ENCODE peak calls at places on chromosomes 6 and 20, in seven cellular contexts. One of them, this sample, is unnamed. For H3K4me1 and H3K9me3, the result is how much of the 10 kb centered on the place peaks cover.

GRCh38 chr20:51272392-51272791 is 249.5 kb upstream of the KCNG1 start:
- DNase-seq in Panc1: no peak
- DNase-seq in MM.1S: no peak
- DNase-seq in neuronal stem cell: no peak
- DNase-seq in CD8-positive, alpha-beta T cell: no peak
- DNase-seq in endodermal cell: no peak
- DNase-seq in effector memory CD4-positive, alpha-beta T cell: no peak
- DNase-seq in this sample: no peak

GRCh38 chr6:131688286-131688685 is 12.9 kb downstream of the OR2A4 start:
- DNase-seq in neuronal stem cell: no peak
- DNase-seq in CD8-positive, alpha-beta T cell: no peak
- DNase-seq in Panc1: no peak
- DNase-seq in MM.1S: peak
- DNase-seq in effector memory CD4-positive, alpha-beta T cell: no peak
- DNase-seq in endodermal cell: no peak
- DNase-seq in this sample: no peak

GRCh38 chr6:29466241-29466640 is 9.3 kb downstream of the OR2H1 start:
- DNase-seq in MM.1S: no peak
- DNase-seq in neuronal stem cell: no peak
- DNase-seq in CD8-positive, alpha-beta T cell: no peak
- DNase-seq in Panc1: no peak
- DNase-seq in endodermal cell: no peak
- DNase-seq in effector memory CD4-positive, alpha-beta T cell: no peak
- DNase-seq in this sample: no peak

GRCh38 chr6:25627001-25627400 is 25.0 kb upstream of the SCGN start:
- DNase-seq in CD8-positive, alpha-beta T cell: no peak
- DNase-seq in neuronal stem cell: no peak
- DNase-seq in effector memory CD4-positive, alpha-beta T cell: no peak
- DNase-seq in MM.1S: no peak
- DNase-seq in endodermal cell: peak
- DNase-seq in Panc1: no peak
- DNase-seq in this sample: no peak

GRCh38 chr6:16688984-16689636 is 72.2 kb downstream of the ATXN1 start:
- DNase-seq in CD8-positive, alpha-beta T cell: no peak
- DNase-seq in neuronal stem cell: no peak
- DNase-seq in endodermal cell: no peak
- DNase-seq in effector memory CD4-positive, alpha-beta T cell: no peak
- DNase-seq in MM.1S: no peak
- DNase-seq in Panc1: no peak
- DNase-seq in this sample: no peak

GRCh38 chr20:40481337-40481736 is 207.7 kb downstream of the MAFB start:
- DNase-seq in CD8-positive, alpha-beta T cell: no peak
- DNase-seq in MM.1S: no peak
- DNase-seq in Panc1: no peak
- DNase-seq in neuronal stem cell: no peak
- DNase-seq in endodermal cell: no peak
- DNase-seq in effector memory CD4-positive, alpha-beta T cell: no peak
- DNase-seq in this sample: no peak

GRCh38 chr6:70277480-70277879 is 25.4 kb downstream of the COL9A1 start:
- DNase-seq in MM.1S: no peak
- DNase-seq in Panc1: no peak
- DNase-seq in neuronal stem cell: no peak
- DNase-seq in endodermal cell: no peak
- DNase-seq in CD8-positive, alpha-beta T cell: no peak
- DNase-seq in effector memory CD4-positive, alpha-beta T cell: no peak
- DNase-seq in this sample: no peak

GRCh38 chr20:63884506-63885263 is 10.2 kb upstream of the DNAJC5 start:
- DNase-seq in MM.1S: no peak
- DNase-seq in endodermal cell: no peak
- DNase-seq in neuronal stem cell: no peak
- DNase-seq in Panc1: no peak
- DNase-seq in CD8-positive, alpha-beta T cell: no peak
- DNase-seq in effector memory CD4-positive, alpha-beta T cell: no peak
- DNase-seq in this sample: no peak

GRCh38 chr6:106037060-106037459 is 49.1 kb upstream of the PRDM1 start:
- DNase-seq in Panc1: no peak
- DNase-seq in effector memory CD4-positive, alpha-beta T cell: no peak
- DNase-seq in CD8-positive, alpha-beta T cell: no peak
- DNase-seq in neuronal stem cell: no peak
- DNase-seq in endodermal cell: no peak
- DNase-seq in MM.1S: no peak
- DNase-seq in this sample: no peak

GRCh38 chr6:140043357-140043756 is 668.9 kb upstream of the CITED2 start:
- DNase-seq in effector memory CD4-positive, alpha-beta T cell: no peak
- DNase-seq in neuronal stem cell: no peak
- DNase-seq in MM.1S: no peak
- DNase-seq in CD8-positive, alpha-beta T cell: no peak
- DNase-seq in endodermal cell: no peak
- DNase-seq in Panc1: no peak
- DNase-seq in this sample: no peak

GRCh38 chr6:33215281-33215680 is 7.0 kb downstream of the RING1 start:
- DNase-seq in Panc1: no peak
- DNase-seq in CD8-positive, alpha-beta T cell: no peak
- DNase-seq in neuronal stem cell: no peak
- DNase-seq in effector memory CD4-positive, alpha-beta T cell: no peak
- DNase-seq in endodermal cell: peak
- DNase-seq in MM.1S: no peak
- DNase-seq in this sample: no peak

GRCh38 chr6:79117752-79118151 is 39.7 kb upstream of the PHIP start:
- DNase-seq in neuronal stem cell: no peak
- DNase-seq in MM.1S: no peak
- DNase-seq in endodermal cell: no peak
- DNase-seq in effector memory CD4-positive, alpha-beta T cell: no peak
- DNase-seq in CD8-positive, alpha-beta T cell: no peak
- DNase-seq in Panc1: no peak
- DNase-seq in this sample: no peak

GRCh38 chr6:25350593-25350992 is 71.4 kb downstream of the CARMIL1 start:
- DNase-seq in Panc1: no peak
- DNase-seq in endodermal cell: no peak
- DNase-seq in CD8-positive, alpha-beta T cell: no peak
- DNase-seq in effector memory CD4-positive, alpha-beta T cell: no peak
- DNase-seq in MM.1S: no peak
- DNase-seq in neuronal stem cell: no peak
- DNase-seq in this sample: no peak

GRCh38 chr6:169659820-169660610 is 41.8 kb downstream of the WDR27 start:
- DNase-seq in Panc1: no peak
- DNase-seq in neuronal stem cell: no peak
- DNase-seq in CD8-positive, alpha-beta T cell: no peak
- DNase-seq in effector memory CD4-positive, alpha-beta T cell: no peak
- DNase-seq in MM.1S: no peak
- DNase-seq in endodermal cell: peak
- DNase-seq in this sample: no peak

GRCh38 chr6:167750956-167751358 is 75.8 kb upstream of the AFDN start:
- DNase-seq in Panc1: no peak
- DNase-seq in effector memory CD4-positive, alpha-beta T cell: no peak
- DNase-seq in neuronal stem cell: no peak
- DNase-seq in CD8-positive, alpha-beta T cell: no peak
- DNase-seq in endodermal cell: peak
- DNase-seq in MM.1S: no peak
- DNase-seq in this sample: no peak

GRCh38 chr6:7424967-7425807 is 35.6 kb downstream of the RIOK1 start:
- DNase-seq in neuronal stem cell: no peak
- DNase-seq in endodermal cell: no peak
- DNase-seq in Panc1: peak
- DNase-seq in CD8-positive, alpha-beta T cell: no peak
- DNase-seq in MM.1S: no peak
- DNase-seq in effector memory CD4-positive, alpha-beta T cell: no peak
- DNase-seq in this sample: peak

GRCh38 chr6:109240370-109241084 is 141.7 kb downstream of the CD164 start:
- DNase-seq in neuronal stem cell: no peak
- DNase-seq in Panc1: no peak
- DNase-seq in effector memory CD4-positive, alpha-beta T cell: no peak
- DNase-seq in MM.1S: no peak
- DNase-seq in endodermal cell: no peak
- DNase-seq in CD8-positive, alpha-beta T cell: no peak
- DNase-seq in this sample: no peak

DNA sequence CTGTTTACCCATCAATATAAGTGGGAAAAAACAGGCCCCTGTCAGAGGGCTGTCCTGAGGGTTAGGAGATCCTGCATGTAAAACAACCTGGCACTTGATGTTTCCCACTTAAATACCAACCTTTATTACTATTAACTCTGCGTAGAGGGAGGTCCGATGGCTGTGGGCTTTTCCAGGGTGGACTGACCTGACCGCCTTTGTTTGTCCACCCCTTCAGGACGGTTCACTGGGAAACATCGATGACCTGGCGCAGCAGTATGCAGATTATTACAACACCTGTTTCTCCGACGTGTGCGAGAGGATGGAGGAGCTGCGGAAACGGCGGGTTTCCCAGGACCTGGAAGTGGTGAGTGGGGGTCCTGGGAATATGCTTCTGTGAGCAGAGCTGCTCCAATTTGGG is 47.3 kb downstream of the SASH1 start:
- DNase-seq in neuronal stem cell: no peak
- DNase-seq in CD8-positive, alpha-beta T cell: no peak
- DNase-seq in MM.1S: no peak
- DNase-seq in effector memory CD4-positive, alpha-beta T cell: no peak
- DNase-seq in endodermal cell: no peak
- DNase-seq in Panc1: no peak
- DNase-seq in this sample: no peak
- H3K4me1 ChIP-seq in neuronal stem cell: under half
- H3K4me1 ChIP-seq in CD8-positive, alpha-beta T cell: under half
- H3K4me1 ChIP-seq in MM.1S: under half
- H3K4me1 ChIP-seq in effector memory CD4-positive, alpha-beta T cell: under half
- H3K4me1 ChIP-seq in endodermal cell: under half
- H3K4me1 ChIP-seq in Panc1: under half
- H3K4me1 ChIP-seq in this sample: under half

GRCh38 chr20:43804781-43805180 is 78.0 kb upstream of the GTSF1L start:
- DNase-seq in Panc1: no peak
- DNase-seq in endodermal cell: no peak
- DNase-seq in effector memory CD4-positive, alpha-beta T cell: no peak
- DNase-seq in CD8-positive, alpha-beta T cell: no peak
- DNase-seq in neuronal stem cell: no peak
- DNase-seq in MM.1S: no peak
- DNase-seq in this sample: no peak

GRCh38 chr20:43812216-43812615 is 85.4 kb upstream of the GTSF1L start:
- DNase-seq in MM.1S: no peak
- DNase-seq in neuronal stem cell: no peak
- DNase-seq in Panc1: no peak
- DNase-seq in CD8-positive, alpha-beta T cell: no peak
- DNase-seq in endodermal cell: no peak
- DNase-seq in effector memory CD4-positive, alpha-beta T cell: no peak
- DNase-seq in this sample: no peak

DNA sequence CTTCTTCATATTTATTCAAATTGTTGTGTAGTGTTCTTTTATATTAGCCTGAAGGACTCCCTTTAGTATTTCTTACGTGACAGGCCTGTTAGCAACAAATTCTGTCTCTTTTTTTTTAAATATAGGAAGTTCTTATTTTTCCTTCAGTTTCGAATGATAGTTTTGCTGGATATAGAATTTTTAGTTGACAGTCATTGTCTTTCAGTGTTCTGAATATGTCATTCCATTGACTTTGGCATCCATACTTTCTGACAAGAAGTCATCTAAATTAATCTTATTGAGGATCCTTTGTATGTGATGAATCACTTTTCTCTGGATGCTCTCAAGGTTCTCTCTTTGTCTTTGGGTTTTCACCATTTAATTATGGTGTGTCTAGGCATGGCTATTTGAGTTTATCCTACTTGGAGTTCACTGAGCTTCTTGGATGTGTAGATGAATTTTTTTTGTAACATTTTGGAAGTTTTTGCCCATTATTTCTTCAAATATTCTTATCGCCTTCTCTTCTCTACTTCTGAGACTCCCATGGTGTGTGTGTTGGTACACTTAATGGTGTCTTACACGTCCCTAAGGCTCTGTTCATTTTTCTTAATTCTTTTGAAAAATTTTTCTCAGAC is 82.5 kb upstream of the GTSF1L start:
- DNase-seq in Panc1: no peak
- DNase-seq in MM.1S: no peak
- DNase-seq in endodermal cell: no peak
- DNase-seq in effector memory CD4-positive, alpha-beta T cell: no peak
- DNase-seq in CD8-positive, alpha-beta T cell: no peak
- DNase-seq in neuronal stem cell: no peak
- DNase-seq in this sample: no peak
- H3K9me3 ChIP-seq in Panc1: under half
- H3K9me3 ChIP-seq in MM.1S: under half
- H3K9me3 ChIP-seq in endodermal cell: under half
- H3K9me3 ChIP-seq in effector memory CD4-positive, alpha-beta T cell: under half
- H3K9me3 ChIP-seq in CD8-positive, alpha-beta T cell: under half
- H3K9me3 ChIP-seq in neuronal stem cell: under half
- H3K9me3 ChIP-seq in this sample: under half

DNA sequence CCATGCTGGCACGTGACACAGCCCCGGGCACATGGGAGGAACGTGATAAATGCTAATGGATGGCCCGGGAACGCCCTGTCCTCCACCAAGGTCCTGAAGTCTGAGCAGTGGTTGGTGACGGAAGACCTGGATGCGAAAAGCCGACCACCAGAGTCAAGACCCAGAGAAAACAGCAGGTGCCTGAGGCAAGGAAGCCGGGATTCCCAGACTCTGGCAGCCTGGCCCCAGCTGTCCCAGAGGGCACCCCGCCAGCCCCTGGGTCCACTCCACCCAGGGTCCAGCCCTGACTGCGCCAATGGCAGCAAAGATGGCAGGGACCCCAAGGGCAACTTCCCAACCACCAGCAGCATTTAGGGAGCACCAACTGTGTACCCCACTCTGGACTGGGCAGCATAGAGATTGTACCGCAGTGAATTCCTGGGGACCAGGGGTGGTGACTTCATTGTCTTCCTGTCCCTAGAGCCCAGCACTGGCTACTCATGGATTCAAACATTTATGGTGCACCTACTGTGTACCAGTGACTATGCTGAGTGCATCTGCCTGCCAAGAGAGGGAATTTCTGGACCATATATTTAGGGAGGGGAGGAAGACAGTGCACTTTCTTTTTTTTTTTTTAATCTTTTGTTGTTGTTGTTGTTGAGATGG is 55.4 kb downstream of the UBE2V1 start:
- DNase-seq in Panc1: no peak
- DNase-seq in MM.1S: no peak
- DNase-seq in neuronal stem cell: no peak
- DNase-seq in endodermal cell: no peak
- DNase-seq in effector memory CD4-positive, alpha-beta T cell: no peak
- DNase-seq in CD8-positive, alpha-beta T cell: no peak
- DNase-seq in this sample: no peak
- H3K4me1 ChIP-seq in Panc1: under half
- H3K4me1 ChIP-seq in MM.1S: under half
- H3K4me1 ChIP-seq in neuronal stem cell: under half
- H3K4me1 ChIP-seq in endodermal cell: under half
- H3K4me1 ChIP-seq in effector memory CD4-positive, alpha-beta T cell: under half
- H3K4me1 ChIP-seq in CD8-positive, alpha-beta T cell: under half
- H3K4me1 ChIP-seq in this sample: under half

DNA sequence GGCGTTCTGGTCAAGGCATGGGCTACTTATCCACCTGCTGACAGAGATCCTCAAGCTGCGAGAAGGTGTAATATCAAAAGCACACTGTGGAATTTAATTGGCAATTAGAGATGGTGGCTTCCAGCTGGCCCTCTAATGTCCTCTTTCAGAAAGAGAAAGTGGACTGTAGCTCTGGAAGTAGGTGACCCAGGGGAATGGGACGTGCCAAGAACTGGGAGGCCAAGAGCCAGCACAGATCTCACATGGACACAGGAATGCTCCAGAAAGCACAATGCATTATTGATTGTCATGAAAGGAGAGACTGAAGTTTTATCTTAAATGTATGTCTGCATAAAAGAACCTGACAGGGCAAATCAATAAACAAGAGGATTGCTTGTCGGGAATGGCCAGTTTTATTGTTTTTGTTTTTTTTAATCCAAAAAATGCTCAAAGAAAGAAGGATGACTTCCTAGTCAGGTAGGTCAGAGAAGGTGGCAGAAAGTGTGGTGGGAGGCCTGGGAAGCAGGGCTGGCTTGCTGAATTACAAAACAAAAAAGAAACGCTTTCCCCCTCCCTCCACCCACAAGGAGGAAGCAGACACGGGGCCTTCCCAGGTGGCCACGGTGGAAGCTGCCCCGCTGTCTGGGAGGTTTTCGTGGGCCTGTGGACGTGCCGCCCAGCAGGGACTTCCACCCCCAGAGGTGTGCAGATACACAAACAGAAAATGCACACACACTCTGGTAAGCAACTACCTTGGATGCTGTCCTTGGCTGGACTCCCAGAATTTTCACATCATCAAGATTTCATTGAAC is 198.4 kb upstream of the CDH4 start:
- DNase-seq in Panc1: no peak
- DNase-seq in neuronal stem cell: no peak
- DNase-seq in effector memory CD4-positive, alpha-beta T cell: no peak
- DNase-seq in CD8-positive, alpha-beta T cell: no peak
- DNase-seq in MM.1S: no peak
- DNase-seq in endodermal cell: no peak
- DNase-seq in this sample: no peak
- H3K9me3 ChIP-seq in Panc1: under half
- H3K9me3 ChIP-seq in neuronal stem cell: under half
- H3K9me3 ChIP-seq in effector memory CD4-positive, alpha-beta T cell: under half
- H3K9me3 ChIP-seq in CD8-positive, alpha-beta T cell: under half
- H3K9me3 ChIP-seq in MM.1S: under half
- H3K9me3 ChIP-seq in endodermal cell: under half
- H3K9me3 ChIP-seq in this sample: under half

This sample was measured in HAP-1.